ENCODE peak calls at places on chromosome 10, in eight cellular contexts. One of them, this sample, is unnamed.

GRCh38 chr10:121312582-121312981 is 285.7 kb downstream of the FGFR2 start:
- DNase-seq in substantia nigra: no peak
- DNase-seq in NAMALWA: no peak
- DNase-seq in heart right ventricle: no peak
- DNase-seq in HT-29: no peak
- DNase-seq in Caco-2: no peak
- DNase-seq in PC-9: no peak
- DNase-seq in fibroblast of mammary gland: no peak
- DNase-seq in this sample: no peak

GRCh38 chr10:99530108-99531025 is 2.4 kb upstream of the NKX2-3 start:
- DNase-seq in substantia nigra: no peak
- DNase-seq in NAMALWA: no peak
- DNase-seq in heart right ventricle: no peak
- DNase-seq in HT-29: no peak
- DNase-seq in Caco-2: no peak
- DNase-seq in PC-9: no peak
- DNase-seq in fibroblast of mammary gland: no peak
- DNase-seq in this sample: peak

GRCh38 chr10:44966816-44967509 is 7.4 kb downstream of the RASSF4 start:
- DNase-seq in substantia nigra: no peak
- DNase-seq in NAMALWA: no peak
- DNase-seq in heart right ventricle: no peak
- DNase-seq in HT-29: no peak
- DNase-seq in Caco-2: no peak
- DNase-seq in PC-9: no peak
- DNase-seq in fibroblast of mammary gland: no peak
- DNase-seq in this sample: no peak

GRCh38 chr10:49115015-49115795 is at the start of gene VSTM4:
- DNase-seq in substantia nigra: peak
- DNase-seq in NAMALWA: no peak
- DNase-seq in heart right ventricle: peak
- DNase-seq in HT-29: no peak
- DNase-seq in Caco-2: no peak
- DNase-seq in PC-9: no peak
- DNase-seq in fibroblast of mammary gland: peak
- DNase-seq in this sample: no peak

GRCh38 chr10:10911471-10911921 is 106.2 kb upstream of the CELF2 start:
- DNase-seq in substantia nigra: peak
- DNase-seq in NAMALWA: no peak
- DNase-seq in heart right ventricle: peak
- DNase-seq in HT-29: no peak
- DNase-seq in Caco-2: peak
- DNase-seq in PC-9: peak
- DNase-seq in fibroblast of mammary gland: peak
- DNase-seq in this sample: no peak

GRCh38 chr10:86632009-86632800 is 22.1 kb upstream of the OPN4 start:
- DNase-seq in substantia nigra: no peak
- DNase-seq in NAMALWA: no peak
- DNase-seq in heart right ventricle: peak
- DNase-seq in HT-29: no peak
- DNase-seq in Caco-2: no peak
- DNase-seq in PC-9: no peak
- DNase-seq in fibroblast of mammary gland: peak
- DNase-seq in this sample: no peak

GRCh38 chr10:102504179-102504975 is 605 bp downstream of the SUFU start:
- DNase-seq in substantia nigra: no peak
- DNase-seq in NAMALWA: peak
- DNase-seq in heart right ventricle: peak
- DNase-seq in HT-29: peak
- DNase-seq in Caco-2: peak
- DNase-seq in PC-9: no peak
- DNase-seq in fibroblast of mammary gland: peak
- DNase-seq in this sample: peak

GRCh38 chr10:43047288-43047970 is 29.4 kb upstream of the RET start:
- DNase-seq in substantia nigra: no peak
- DNase-seq in NAMALWA: no peak
- DNase-seq in heart right ventricle: no peak
- DNase-seq in HT-29: no peak
- DNase-seq in Caco-2: no peak
- DNase-seq in PC-9: no peak
- DNase-seq in fibroblast of mammary gland: no peak
- DNase-seq in this sample: no peak

GRCh38 chr10:117662790-117663540 is 120.4 kb downstream of the EMX2 start:
- DNase-seq in substantia nigra: no peak
- DNase-seq in NAMALWA: no peak
- DNase-seq in heart right ventricle: no peak
- DNase-seq in HT-29: no peak
- DNase-seq in Caco-2: no peak
- DNase-seq in PC-9: no peak
- DNase-seq in fibroblast of mammary gland: no peak
- DNase-seq in this sample: no peak

GRCh38 chr10:70106958-70107791 is 25.4 kb downstream of the AIFM2 start:
- DNase-seq in substantia nigra: no peak
- DNase-seq in NAMALWA: peak
- DNase-seq in heart right ventricle: no peak
- DNase-seq in HT-29: no peak
- DNase-seq in Caco-2: peak
- DNase-seq in PC-9: no peak
- DNase-seq in fibroblast of mammary gland: no peak
- DNase-seq in this sample: no peak